ENCODE peak calls at places on chromosomes 1 and 21, in four cellular contexts. S is IMR-90, N is transverse colon, K is osteoblast. Y is an unnamed sample.

GRCh38 chr1:1281533-1282321 is 1.5 kb downstream of the SCNN1D start:
- DNase-seq in S (peak), N (peak), K (peak), Y (no peak)

GRCh38 chr1:198121058-198121829 is 35.6 kb upstream of the NEK7 start:
- DNase-seq in S (peak), N (no peak), K (no peak), Y (no peak)

GRCh38 chr1:237713886-237714285 is 176.8 kb downstream of the ZP4 start:
- DNase-seq in S (peak), N (no peak), K (no peak), Y (no peak)

GRCh38 chr1:35557118-35557610 is at the start of gene KIAA0319L:
- DNase-seq in S (peak), N (peak), K (peak), Y (peak)

GRCh38 chr21:43643193-43643592 is 16.1 kb downstream of the HSF2BP start:
- DNase-seq in S (no peak), N (no peak), K (no peak), Y (no peak)

GRCh38 chr1:206508956-206509355 is 1.6 kb downstream of the RASSF5 start:
- DNase-seq in S (peak), N (no peak), K (peak), Y (no peak)

GRCh38 chr1:184190626-184191025 is 139.1 kb downstream of the TSEN15 start:
- DNase-seq in S (no peak), N (no peak), K (no peak), Y (no peak)

GRCh38 chr1:24708938-24709337 is 36.3 kb upstream of the CLIC4 start:
- DNase-seq in S (no peak), N (no peak), K (no peak), Y (no peak)

GRCh38 chr1:81703352-81703735 is 97.4 kb upstream of the ADGRL2 start:
- DNase-seq in S (peak), N (no peak), K (peak), Y (no peak)

GRCh38 chr1:211601982-211602644 is 23.2 kb upstream of the SLC30A1 start:
- DNase-seq in S (no peak), N (no peak), K (no peak), Y (no peak)

GRCh38 chr1:110554871-110555801 is 36.2 kb upstream of the KCNA10 start:
- DNase-seq in S (peak), N (peak), K (no peak), Y (peak)
- H3K27ac ChIP-seq in S (no peak), N (peak), K (no peak), Y (peak)

GRCh38 chr1:228148971-228149340 is 774 bp upstream of the GJC2 start:
- DNase-seq in S (no peak), N (no peak), K (peak), Y (no peak)

GRCh38 chr1:228150021-228150457 is 309 bp downstream of the GJC2 start:
- DNase-seq in S (no peak), N (no peak), K (peak), Y (no peak)

GRCh38 chr1:228150458-228151169 is 884 bp downstream of the GJC2 start:
- DNase-seq in S (peak), N (peak), K (peak), Y (peak)

GRCh38 chr1:228148196-228148861 is 1.4 kb upstream of the GJC2 start:
- DNase-seq in S (no peak), N (no peak), K (peak), Y (no peak)

GRCh38 chr1:228149341-228150020 is at the start of gene GJC2:
- DNase-seq in S (peak), N (peak), K (peak), Y (no peak)
- H3K27ac ChIP-seq in S (peak), N (peak), K (peak), Y (peak)

GRCh38 chr1:14240265-14240664 is 358.2 kb upstream of the KAZN start:
- DNase-seq in S (no peak), N (no peak), K (no peak), Y (no peak)

GRCh38 chr1:14242145-14242544 is 356.3 kb upstream of the KAZN start:
- DNase-seq in S (no peak), N (no peak), K (no peak), Y (no peak)

GRCh38 chr1:14238472-14239059 is 359.9 kb upstream of the KAZN start:
- DNase-seq in S (no peak), N (peak), K (no peak), Y (no peak)

GRCh38 chr1:14242870-14243269 is 355.6 kb upstream of the KAZN start:
- DNase-seq in S (no peak), N (no peak), K (no peak), Y (no peak)
- H3K27ac ChIP-seq in S (no peak), N (no peak), K (no peak), Y (no peak)

GRCh38 chr1:225849905-225850304 is 32.3 kb downstream of the TMEM63A start:
- DNase-seq in S (no peak), N (peak), K (peak), Y (no peak)
- H3K27ac ChIP-seq in S (no peak), N (no peak), K (no peak), Y (peak)

Y was measured in substantia nigra.